ENCODE peak calls at places on chromosomes 5 and 9, in four cellular contexts. Y, C, Z and G are unnamed samples.

GRCh38 chr5:157956271-157956885 is 97.4 kb upstream of the CLINT1 start:
- DNase-seq in C (no peak), Y (no peak), Z (no peak), G (no peak)

GRCh38 chr9:135887021-135887507 is 20.3 kb downstream of the CAMSAP1 start:
- DNase-seq in C (no peak), Z (no peak), Y (no peak), G (no peak)

GRCh38 chr5:161007879-161008278 is 155.9 kb upstream of the ATP10B start:
- DNase-seq in Z (no peak), Y (no peak), C (no peak), G (no peak)

GRCh38 chr5:38465045-38465444 is 91.4 kb downstream of the LIFR start:
- DNase-seq in C (no peak), Z (no peak), Y (no peak), G (no peak)

GRCh38 chr5:88883059-88883565 is at the start of gene MEF2C:
- DNase-seq in Z (no peak), Y (peak; percentile 84), C (peak; percentile 51), G (peak; percentile 33)

GRCh38 chr9:75889977-75890540 is 414 bp upstream of the PCSK5 start:
- DNase-seq in Z (no peak), Y (peak; percentile 68), C (peak; percentile 33), G (peak; percentile 52)

GRCh38 chr5:169384661-169385060 is 83.7 kb upstream of the SLIT3 start:
- DNase-seq in C (no peak), Y (no peak), Z (no peak), G (no peak)

GRCh38 chr9:86485359-86485758 is 131.1 kb upstream of the TUT7 start:
- DNase-seq in C (no peak), Z (no peak), Y (no peak), G (no peak)

GRCh38 chr5:162488077-162488476 is 420.5 kb downstream of the GABRG2 start:
- DNase-seq in Z (no peak), C (no peak), Y (no peak), G (no peak)

GRCh38 chr5:53425598-53426516 is 54.6 kb upstream of the FST start:
- DNase-seq in Z (no peak), C (no peak), Y (no peak), G (no peak)

GRCh38 chr5:41156739-41157138 is 56.6 kb downstream of the C6 start:
- DNase-seq in Y (no peak), C (no peak), Z (no peak), G (no peak)

GRCh38 chr9:126009047-126009446 is 261.9 kb downstream of the PBX3 start:
- DNase-seq in C (no peak), Y (no peak), Z (no peak), G (peak; percentile 46)

GRCh38 chr5:124161286-124161685 is 585.2 kb downstream of the ZNF608 start:
- DNase-seq in C (no peak), Y (no peak), Z (no peak), G (no peak)

GRCh38 chr9:97528529-97529230 is 27.2 kb downstream of the TMOD1 start:
- DNase-seq in Z (no peak), Y (no peak), C (no peak), G (no peak)

GRCh38 chr9:37333288-37333687 is 89.2 kb upstream of the GRHPR start:
- DNase-seq in C (no peak), Z (no peak), Y (no peak), G (no peak)

GRCh38 chr5:111079846-111080245 is 8.3 kb downstream of the TSLP start:
- DNase-seq in Y (no peak), Z (no peak), C (no peak), G (no peak)

GRCh38 chr5:17723876-17724275 is 89.6 kb downstream of the TAF11L14 start:
- DNase-seq in Y (no peak), C (no peak), Z (no peak), G (no peak)

GRCh38 chr9:92120138-92120537 is 4.9 kb upstream of the SPTLC1 start:
- DNase-seq in Y (no peak), Z (no peak), C (no peak), G (no peak)

GRCh38 chr9:7363777-7364477 is 435.7 kb downstream of the DMAC1 start:
- DNase-seq in Y (no peak), C (no peak), Z (no peak), G (no peak)

GRCh38 chr5:64505769-64506566 is at the start of gene RGS7BP:
- DNase-seq in Y (peak; percentile 46), Z (no peak), C (peak; percentile 26), G (no peak)
- TF ChIP-seq POLR2A in Y (no peak), Z (no peak), C (no peak), G (no peak)

GRCh38 chr5:131634996-131635754 is at the start of gene RAPGEF6:
- DNase-seq in C (peak; percentile 99), Z (peak; percentile 95), Y (peak; percentile 99), G (peak; percentile 61)
- TF ChIP-seq POLR2A in C (peak; percentile 88), Z (peak; percentile 60), Y (peak; percentile 84), G (peak; percentile 85)

GRCh38 chr5:20353481-20353880 is 365.5 kb upstream of the CDH18 start:
- DNase-seq in C (no peak), Y (no peak), Z (no peak), G (no peak)

GRCh38 chr5:20347334-20347733 is 359.3 kb upstream of the CDH18 start:
- DNase-seq in C (no peak), Y (no peak), Z (no peak), G (no peak)

DNA sequence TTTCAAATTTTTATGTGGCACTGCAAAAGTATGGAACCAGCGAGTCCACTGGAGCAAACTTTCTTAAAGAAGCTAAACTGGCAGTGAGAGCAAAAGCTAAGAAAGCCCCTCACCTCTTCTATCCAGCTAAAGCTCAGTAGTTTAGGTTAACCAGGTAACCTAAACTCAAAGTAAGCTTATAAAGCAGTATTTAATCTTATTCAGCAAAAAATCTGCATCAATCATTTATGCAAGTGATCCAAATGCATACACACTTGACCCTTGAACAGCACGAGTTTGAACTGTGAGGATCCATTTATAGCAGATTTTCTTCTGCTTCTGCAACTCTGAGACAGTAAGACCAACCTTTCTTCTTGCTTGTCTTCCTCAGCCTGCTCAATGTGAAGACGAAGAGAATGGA is 363.8 kb upstream of the CDH18 start:
- DNase-seq in Y (no peak), C (no peak), Z (no peak), G (no peak)
- TF ChIP-seq POLR2A in Y (no peak), C (no peak), Z (no peak), G (no peak)

GRCh38 chr9:118305371-118305770 is 601.2 kb downstream of the TLR4 start:
- DNase-seq in C (no peak), Z (no peak), Y (no peak), G (no peak)

GRCh38 chr9:118303216-118303615 is 599.0 kb downstream of the TLR4 start:
- DNase-seq in C (no peak), Z (no peak), Y (no peak), G (no peak)

GRCh38 chr9:118306773-118307172 is 602.6 kb downstream of the TLR4 start:
- DNase-seq in Y (no peak), C (no peak), Z (no peak), G (no peak)

GRCh38 chr9:118302721-118303120 is 598.5 kb downstream of the TLR4 start:
- DNase-seq in C (no peak), Y (no peak), Z (no peak), G (no peak)
- TF ChIP-seq POLR2A in C (no peak), Y (no peak), Z (no peak), G (no peak)

DNA sequence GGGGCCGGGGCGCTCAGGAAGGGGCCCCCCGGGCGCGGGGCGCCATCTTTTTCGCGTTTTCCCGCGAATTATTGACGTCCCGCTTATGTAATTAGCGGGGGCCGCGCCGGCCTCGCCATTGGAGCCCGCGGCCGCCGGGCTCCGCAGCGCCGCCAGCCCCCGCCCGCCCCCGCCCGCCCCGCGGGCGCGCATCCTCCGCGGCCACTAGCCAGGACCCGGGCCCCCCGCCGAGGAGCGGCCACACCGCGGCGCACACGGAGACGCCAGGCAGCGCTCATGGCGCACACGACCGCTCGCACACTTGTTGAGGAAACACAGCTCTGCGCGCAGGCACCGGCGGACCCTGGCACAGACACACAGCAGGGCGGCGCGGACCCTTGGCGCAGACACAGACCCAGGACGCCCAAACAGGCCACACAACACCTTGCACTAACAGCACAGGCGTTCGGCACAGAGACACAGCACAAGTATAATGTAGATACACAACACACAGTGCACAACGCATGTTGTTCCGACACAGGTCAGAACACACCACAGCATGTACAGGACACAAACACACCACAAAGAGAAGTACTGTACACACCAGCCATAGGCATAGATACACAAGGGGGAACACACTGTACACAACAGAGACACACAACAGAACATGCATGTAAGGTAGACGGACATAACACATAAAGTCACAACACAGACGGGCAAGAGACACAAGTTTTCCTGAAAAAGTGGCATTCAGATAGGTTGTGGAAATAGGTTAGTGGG is 467 bp upstream of the PHF19 start:
- DNase-seq in Y (peak; percentile 82), C (peak; percentile 32), Z (no peak), G (peak; percentile 89)
- TF ChIP-seq POLR2A in Y (peak; percentile 23), C (peak; percentile 13), Z (no peak), G (peak; percentile 57)

DNA sequence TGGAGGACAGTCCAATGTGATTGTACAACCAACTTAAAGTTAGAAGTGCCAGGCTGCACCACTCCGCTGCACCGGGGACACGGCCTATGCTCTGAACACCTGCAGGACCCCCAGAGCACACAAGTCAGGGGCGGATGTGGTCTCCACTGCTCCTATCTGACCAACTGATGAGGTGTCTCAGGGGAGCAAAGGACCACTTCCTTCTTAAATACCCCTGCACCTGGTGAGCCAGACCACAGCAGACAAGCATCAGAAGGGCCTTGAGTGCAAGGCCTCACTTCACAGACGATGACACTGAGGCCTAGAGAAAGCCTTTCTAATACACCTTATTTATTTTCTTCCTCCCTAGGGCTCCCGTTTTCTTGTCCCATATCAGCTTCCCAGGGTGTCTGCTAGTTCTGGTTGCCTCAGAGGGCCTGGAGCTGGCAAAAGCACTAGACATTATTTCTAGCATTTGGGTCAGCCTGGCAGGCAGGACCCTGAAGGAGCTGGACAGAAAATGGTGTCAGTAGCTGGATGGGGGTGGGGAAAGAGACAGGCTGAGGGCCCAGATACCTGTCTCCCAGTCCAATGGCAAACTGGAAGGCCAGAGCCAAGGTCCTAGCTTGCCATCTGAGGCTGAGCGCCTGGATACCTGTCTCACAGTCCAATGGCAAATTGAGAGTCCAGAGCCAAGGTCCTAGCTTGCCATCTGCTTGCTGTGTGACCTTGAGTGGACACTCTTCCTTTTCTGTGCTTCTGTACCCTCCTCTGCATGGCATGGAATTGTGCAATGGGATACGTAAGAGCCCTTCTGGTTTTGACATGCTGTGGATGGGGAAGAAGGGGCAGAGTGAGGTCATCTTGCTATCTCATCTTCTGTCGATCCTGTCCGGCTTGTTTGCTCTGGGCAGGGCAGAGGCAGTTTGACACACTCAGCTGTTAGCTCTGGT is 9.0 kb downstream of the CCDC69 start:
- DNase-seq in Y (peak; percentile 94), C (no peak), Z (no peak), G (no peak)
- TF ChIP-seq POLR2A in Y (no peak), C (no peak), Z (no peak), G (no peak)

GRCh38 chr9:3215658-3216057 is 310.1 kb downstream of the RFX3 start:
- DNase-seq in Z (no peak), Y (no peak), C (no peak), G (no peak)
- TF ChIP-seq POLR2A in Z (no peak), Y (no peak), C (no peak), G (no peak)

DNA sequence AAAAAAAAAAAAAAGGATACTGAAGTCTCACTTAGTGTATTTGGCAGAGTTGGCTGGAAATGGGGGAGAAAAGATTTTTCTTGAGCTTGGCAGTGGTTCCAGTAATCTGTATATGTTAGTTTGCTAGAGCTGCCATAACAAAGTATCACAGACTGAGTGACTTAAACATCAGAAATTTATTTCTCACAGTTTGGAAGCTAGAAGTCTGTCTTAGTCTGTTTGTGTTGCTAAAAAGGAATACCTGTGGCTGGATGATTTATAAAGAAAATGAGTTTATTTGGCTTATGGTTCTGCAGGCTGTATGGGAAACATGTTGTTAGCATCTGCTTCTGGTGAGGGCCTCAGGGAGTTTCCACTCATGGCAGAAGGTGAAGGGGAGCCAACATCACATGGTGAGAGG is 89.6 kb upstream of the CEP78 start:
- DNase-seq in Y (no peak), C (no peak), Z (no peak), G (no peak)
- TF ChIP-seq POLR2A in Y (no peak), C (no peak), Z (no peak), G (no peak)

GRCh38 chr5:96741911-96742310 is 65.8 kb downstream of the ERAP1 start:
- DNase-seq in C (no peak), Z (no peak), Y (no peak), G (no peak)
- TF ChIP-seq POLR2A in C (no peak), Z (no peak), Y (no peak), G (no peak)